ENCODE peak calls at places on chromosomes 5 and 9, in seven cellular contexts. V is Panc1, B is Caco-2, W is OCI-LY7, A is neural progenitor cell, M is progenitor cell of endocrine pancreas, U is tibial artery. L is an unnamed sample.

GRCh38 chr5:115599502-115599901 is 2.8 kb downstream of the TICAM2 start:
- DNase-seq in V (no peak), B (no peak), W (peak), A (no peak), M (no peak), U (no peak), L (no peak)

GRCh38 chr5:115637507-115637906 is 11.7 kb upstream of the TMED7 start:
- DNase-seq in V (no peak), B (no peak), W (no peak), A (no peak), M (no peak), U (no peak), L (no peak)

GRCh38 chr9:74379718-74380117 is 117.4 kb upstream of the RORB start:
- DNase-seq in V (peak), B (peak), W (peak), A (peak), M (peak), U (no peak), L (peak)

GRCh38 chr5:59790399-59791130 is 103.0 kb downstream of the PDE4D start:
- DNase-seq in V (no peak), B (no peak), W (peak), A (no peak), M (no peak), U (no peak), L (peak)

GRCh38 chr5:147479949-147480348 is 29.9 kb downstream of the DPYSL3 start:
- DNase-seq in V (no peak), B (no peak), W (no peak), A (peak), M (no peak), U (no peak), L (no peak)

GRCh38 chr9:127680846-127681245 is 25.9 kb upstream of the CFAP157 start:
- DNase-seq in V (no peak), B (no peak), W (no peak), A (no peak), M (no peak), U (no peak), L (no peak)

GRCh38 chr5:151659001-151659754 is 27.5 kb downstream of the SPARC start:
- DNase-seq in V (peak), B (peak), W (peak), A (peak), M (peak), U (peak), L (peak)

GRCh38 chr9:81771606-81772005 is 82.3 kb upstream of the TLE1 start:
- DNase-seq in V (no peak), B (no peak), W (no peak), A (no peak), M (no peak), U (no peak), L (peak)

GRCh38 chr5:120160120-120160895 is 303.8 kb upstream of the PRR16 start:
- DNase-seq in V (no peak), B (no peak), W (no peak), A (no peak), M (no peak), U (no peak), L (peak)

GRCh38 chr5:76851713-76852369 is 2.0 kb downstream of the S100Z start:
- DNase-seq in V (no peak), B (no peak), W (peak), A (no peak), M (no peak), U (no peak), L (no peak)

GRCh38 chr5:16744164-16744880 is 127.5 kb upstream of the RETREG1 start:
- DNase-seq in V (no peak), B (no peak), W (no peak), A (no peak), M (no peak), U (no peak), L (peak)

GRCh38 chr5:137642091-137642490 is 93.8 kb downstream of the KLHL3 start:
- DNase-seq in V (no peak), B (no peak), W (no peak), A (no peak), M (no peak), U (no peak), L (no peak)

GRCh38 chr9:15834541-15834940 is 281.7 kb downstream of the CCDC171 start:
- DNase-seq in V (no peak), B (no peak), W (peak), A (no peak), M (no peak), U (no peak), L (peak)

GRCh38 chr9:5352637-5353248 is 13.1 kb upstream of the RLN1 start:
- DNase-seq in V (no peak), B (no peak), W (no peak), A (no peak), M (no peak), U (no peak), L (no peak)

GRCh38 chr5:120055858-120056257 is 408.2 kb upstream of the PRR16 start:
- DNase-seq in V (no peak), B (no peak), W (no peak), A (no peak), M (no peak), U (no peak), L (peak)

GRCh38 chr9:24257726-24258125 is 288.0 kb downstream of the IZUMO3 start:
- DNase-seq in V (no peak), B (no peak), W (no peak), A (no peak), M (no peak), U (no peak), L (no peak)

GRCh38 chr9:131685753-131686706 is 53.8 kb downstream of the RAPGEF1 start:
- DNase-seq in V (no peak), B (no peak), W (peak), A (no peak), M (no peak), U (no peak), L (no peak)

GRCh38 chr5:16983022-16983639 is 47.0 kb upstream of the MYO10 start:
- DNase-seq in V (no peak), B (no peak), W (no peak), A (no peak), M (no peak), U (no peak), L (no peak)

GRCh38 chr9:76153902-76154629 is 240.2 kb downstream of the RFK start:
- DNase-seq in V (no peak), B (no peak), W (no peak), A (no peak), M (no peak), U (no peak), L (no peak)

GRCh38 chr9:121326130-121326838 is 43.8 kb downstream of the STOM start:
- DNase-seq in V (no peak), B (peak), W (no peak), A (peak), M (no peak), U (peak), L (peak)

GRCh38 chr9:87494970-87495471 is 2.6 kb upstream of the DAPK1 start:
- DNase-seq in V (no peak), B (no peak), W (no peak), A (no peak), M (no peak), U (no peak), L (peak)

GRCh38 chr9:88605500-88606172 is 70.7 kb downstream of the NXNL2 start:
- DNase-seq in V (no peak), B (no peak), W (no peak), A (no peak), M (no peak), U (no peak), L (no peak)

GRCh38 chr9:37422289-37423104 is at the start of gene GRHPR:
- DNase-seq in V (no peak), B (peak), W (peak), A (peak), M (peak), U (peak), L (peak)

GRCh38 chr9:121440265-121440664 is 59.4 kb downstream of the GGTA1 start:
- DNase-seq in V (no peak), B (no peak), W (no peak), A (peak), M (no peak), U (no peak), L (peak)

DNA sequence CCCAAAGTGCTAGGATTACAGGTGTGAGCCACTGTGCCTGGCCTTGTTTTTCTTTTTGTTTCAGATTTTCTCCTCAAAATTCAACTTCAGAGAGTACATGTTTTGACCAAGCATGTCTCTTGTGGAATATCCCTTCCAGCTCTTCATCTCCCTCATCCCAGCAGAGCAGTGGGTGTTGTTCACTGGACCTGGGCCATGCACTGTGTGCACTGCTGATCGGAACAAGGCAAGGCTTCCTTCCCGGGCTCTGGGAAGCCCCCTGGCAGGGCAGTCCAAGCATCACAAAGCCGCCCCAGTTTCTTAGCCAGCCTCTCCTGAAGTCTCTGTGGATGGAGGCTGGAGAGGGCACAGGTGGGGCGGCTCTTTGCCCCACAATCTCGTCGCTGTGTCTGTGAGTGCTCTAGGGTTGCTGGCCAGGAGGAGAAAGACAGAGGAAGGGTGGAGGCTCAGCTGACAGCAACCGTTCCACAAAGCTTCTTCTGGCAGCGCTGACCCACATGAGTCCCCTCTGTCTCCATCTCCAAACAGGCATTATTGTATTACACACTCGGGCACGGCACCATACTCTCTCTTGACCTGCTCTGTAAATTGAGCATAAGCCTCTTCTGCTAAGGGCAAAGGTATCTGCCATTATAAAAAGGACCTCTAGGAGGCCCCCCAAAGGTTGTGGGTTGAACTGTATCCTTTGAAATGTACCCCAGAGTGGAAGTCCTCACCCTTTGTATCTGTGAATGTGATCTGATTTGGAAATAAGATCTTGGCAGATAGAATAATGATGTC is 89.6 kb downstream of the TARS1 start:
- DNase-seq in V (no peak), B (no peak), W (no peak), A (peak), M (no peak), U (no peak), L (no peak)
- TF ChIP-seq CTCF in V (no peak), B (no peak), W (peak), A (peak), M (no peak), U (no peak), L (no peak)

GRCh38 chr5:52655163-52655562 is 132.6 kb upstream of the ITGA1 start:
- DNase-seq in V (no peak), B (no peak), W (no peak), A (no peak), M (no peak), U (no peak), L (no peak)

GRCh38 chr5:52658266-52658665 is 129.4 kb upstream of the ITGA1 start:
- DNase-seq in V (no peak), B (no peak), W (no peak), A (no peak), M (no peak), U (no peak), L (no peak)

GRCh38 chr5:52661903-52662302 is 125.8 kb upstream of the ITGA1 start:
- DNase-seq in V (no peak), B (no peak), W (no peak), A (no peak), M (no peak), U (no peak), L (no peak)

GRCh38 chr5:52660621-52661020 is 127.1 kb upstream of the ITGA1 start:
- DNase-seq in V (no peak), B (no peak), W (no peak), A (no peak), M (no peak), U (no peak), L (no peak)

GRCh38 chr5:52657231-52657645 is 130.5 kb upstream of the ITGA1 start:
- DNase-seq in V (peak), B (no peak), W (peak), A (peak), M (no peak), U (no peak), L (peak)
- TF ChIP-seq CTCF in V (peak), B (peak), W (peak), A (peak), M (peak), U (peak), L (peak)

DNA sequence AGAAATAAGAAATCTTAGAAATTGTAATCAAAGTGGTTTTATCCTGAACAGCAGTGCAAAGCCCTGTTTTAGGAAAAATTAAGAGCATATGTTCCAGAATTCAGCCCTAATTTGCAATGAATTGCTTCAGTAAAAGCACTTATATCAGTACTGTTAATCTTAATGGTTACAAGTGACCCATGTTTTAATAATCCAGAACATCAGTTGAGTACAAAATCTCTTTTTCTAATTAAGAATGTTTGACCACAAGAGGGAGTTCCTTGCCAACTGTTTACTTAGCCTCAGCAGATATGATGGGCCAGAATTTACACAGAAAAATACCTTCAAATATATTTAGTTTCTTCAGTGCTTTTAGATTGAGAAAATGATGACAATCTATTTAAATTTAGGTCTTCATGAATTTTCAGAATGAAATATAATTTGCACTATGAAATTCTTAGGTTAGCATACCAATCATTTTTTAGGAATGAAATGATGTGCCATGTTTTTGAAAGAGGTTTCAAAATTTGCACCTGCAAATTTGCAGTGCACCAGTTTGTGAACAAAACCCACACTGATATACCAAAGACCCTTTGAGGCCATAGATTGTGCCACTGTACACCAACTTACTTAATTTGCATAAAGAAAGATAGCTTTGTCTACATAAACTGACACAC is 926.3 kb upstream of the ARRDC3 start:
- DNase-seq in V (peak), B (no peak), W (peak), A (peak), M (no peak), U (no peak), L (peak)
- TF ChIP-seq CTCF in V (peak), B (peak), W (peak), A (peak), M (peak), U (peak), L (peak)

DNA sequence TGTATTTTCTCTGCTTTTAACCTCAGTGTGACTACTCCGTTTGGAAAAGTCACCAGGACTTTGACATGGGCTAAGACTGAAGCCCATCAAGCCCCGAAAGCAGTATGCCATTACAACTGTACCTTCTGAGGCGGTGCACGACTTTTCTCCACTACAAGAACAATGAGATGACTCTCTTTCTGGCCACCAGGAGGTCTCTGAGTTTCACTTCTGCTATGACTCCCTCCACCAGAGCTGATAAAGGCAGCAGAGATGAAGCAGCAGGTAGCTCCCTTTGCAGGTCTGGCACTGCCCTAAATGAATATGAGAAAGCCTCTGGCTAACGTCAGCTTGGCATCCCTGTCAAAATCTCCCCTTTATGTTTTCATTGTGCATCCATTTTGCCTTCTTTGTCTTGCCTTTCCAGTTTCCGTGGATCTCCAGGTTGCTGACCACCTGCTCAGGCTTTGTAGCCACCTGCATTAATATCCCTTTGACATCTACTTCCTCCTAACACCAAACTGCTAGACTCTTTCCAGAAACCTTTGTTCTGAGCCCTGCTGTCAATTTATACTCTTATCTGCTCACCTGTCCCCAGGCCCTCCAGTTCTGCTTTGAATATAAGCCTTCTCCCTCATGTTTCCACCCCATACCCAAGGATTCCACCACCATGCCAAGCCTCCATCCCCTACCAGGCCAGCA is 221.7 kb downstream of the ZNF608 start:
- DNase-seq in V (no peak), B (no peak), W (peak), A (no peak), M (no peak), U (no peak), L (no peak)
- TF ChIP-seq CTCF in V (no peak), B (no peak), W (peak), A (no peak), M (no peak), U (no peak), L (no peak)

GRCh38 chr5:179212870-179213269 is 132.4 kb downstream of the ADAMTS2 start:
- DNase-seq in V (no peak), B (no peak), W (no peak), A (peak), M (no peak), U (no peak), L (no peak)
- TF ChIP-seq CTCF in V (peak), B (no peak), W (no peak), A (no peak), M (no peak), U (peak), L (no peak)

DNA sequence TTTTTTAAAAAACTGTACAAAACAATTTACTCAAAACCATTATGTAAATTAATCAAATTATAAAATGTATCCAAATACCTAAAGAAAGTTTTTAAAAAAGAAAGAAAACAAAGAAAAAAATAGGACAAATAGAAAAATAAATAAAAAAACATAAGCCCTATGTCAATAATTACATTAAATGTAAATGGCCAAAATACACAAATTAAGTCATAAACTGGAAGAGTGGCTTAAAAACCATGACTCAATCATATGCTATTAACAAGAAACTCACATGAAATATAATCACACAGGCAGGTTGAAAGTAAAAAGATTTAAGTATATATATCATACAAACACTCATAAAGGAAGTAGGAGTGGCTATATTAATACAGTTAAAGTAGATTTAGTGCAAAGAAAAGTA is 95.3 kb downstream of the PRELID2 start:
- DNase-seq in V (no peak), B (no peak), W (no peak), A (no peak), M (no peak), U (no peak), L (no peak)
- TF ChIP-seq CTCF in V (no peak), B (no peak), W (no peak), A (no peak), M (no peak), U (no peak), L (no peak)

GRCh38 chr5:143014017-143014651 is 244.0 kb downstream of the ARHGAP26 start:
- DNase-seq in V (no peak), B (no peak), W (peak), A (peak), M (no peak), U (no peak), L (peak)
- TF ChIP-seq CTCF in V (peak), B (peak), W (peak), A (peak), M (peak), U (no peak), L (peak)

DNA sequence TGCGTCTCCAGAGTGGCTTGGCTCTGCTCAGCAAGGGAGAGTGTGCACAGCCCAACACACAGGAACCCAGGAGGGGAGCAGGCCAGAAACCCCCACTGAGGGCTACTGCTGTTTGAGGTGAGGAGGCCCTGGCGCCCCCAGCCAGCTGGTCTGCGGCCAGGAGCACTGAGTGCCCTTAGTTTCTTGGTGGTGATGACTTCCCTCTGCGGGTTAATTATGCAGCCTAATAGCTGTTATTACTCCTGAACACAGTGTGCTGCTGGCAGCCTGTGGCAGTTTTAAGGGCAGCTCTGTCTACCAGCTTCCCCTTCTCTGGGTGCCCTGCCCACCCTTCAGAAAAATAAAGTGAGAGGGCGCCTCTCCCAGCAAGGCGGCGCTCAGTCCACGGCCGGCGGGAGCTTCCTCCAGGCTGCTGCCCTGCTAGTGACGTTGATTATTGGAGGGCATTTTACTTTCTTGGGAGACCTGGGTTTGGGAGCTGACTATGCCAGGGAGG is 19.2 kb downstream of the GADD45G start:
- DNase-seq in V (no peak), B (no peak), W (no peak), A (no peak), M (no peak), U (no peak), L (no peak)
- TF ChIP-seq CTCF in V (no peak), B (no peak), W (no peak), A (no peak), M (no peak), U (no peak), L (no peak)

DNA sequence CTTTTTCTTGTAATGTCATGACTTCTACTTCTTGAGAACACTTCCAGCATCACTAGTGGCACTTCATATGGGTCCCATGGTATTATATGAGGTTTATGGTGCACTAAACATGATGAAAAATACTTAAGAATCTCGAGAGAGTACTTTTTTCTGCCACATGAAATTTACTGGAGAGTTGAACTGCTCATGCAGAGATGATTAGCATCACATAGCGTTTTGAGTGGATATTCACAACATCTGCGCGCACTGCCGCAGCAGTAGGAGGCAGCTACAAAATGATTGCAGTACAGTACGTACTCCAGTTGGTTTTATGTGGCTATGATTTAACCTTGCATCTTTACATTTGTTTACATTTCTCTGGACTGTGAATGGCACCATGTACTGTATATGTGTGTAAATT is 14.6 kb downstream of the RAD1 start:
- DNase-seq in V (no peak), B (no peak), W (no peak), A (no peak), M (no peak), U (no peak), L (no peak)
- TF ChIP-seq CTCF in V (no peak), B (no peak), W (no peak), A (no peak), M (no peak), U (no peak), L (no peak)

GRCh38 chr5:108409781-108410180 is 27.9 kb upstream of the FBXL17 start:
- DNase-seq in V (no peak), B (no peak), W (no peak), A (peak), M (no peak), U (no peak), L (no peak)
- TF ChIP-seq CTCF in V (no peak), B (no peak), W (no peak), A (no peak), M (no peak), U (no peak), L (no peak)

L was measured in MCF 10A.